ENCODE peak calls at places on chromosomes 2 and 18, in seven cellular contexts. W is CD8-positive, alpha-beta T cell; X is cardiac fibroblast; L is lower lobe of right lung; A is IMR-90; P is lung; I is AG10803. Y is an unnamed sample.

GRCh38 chr2:193793914-193794313 is 1599.2 kb upstream of the TMEFF2 start:
- DNase-seq in W (no peak), X (peak; percentile 15), L (no peak), A (no peak), P (no peak), I (peak; percentile 1), Y (no peak)

GRCh38 chr2:149225446-149225845 is 104.9 kb upstream of the LYPD6 start:
- DNase-seq in W (no peak), X (no peak), L (no peak), A (no peak), P (no peak), I (no peak), Y (no peak)

GRCh38 chr2:74426181-74426758 is 4.7 kb downstream of the WDR54 start:
- DNase-seq in W (no peak), X (no peak), L (no peak), A (no peak), P (no peak), I (no peak), Y (no peak)

GRCh38 chr2:3708576-3708975 is 5.2 kb downstream of the DCDC2C start:
- DNase-seq in W (no peak), X (no peak), L (no peak), A (no peak), P (no peak), I (no peak), Y (no peak)

GRCh38 chr18:26540041-26540628 is 8.2 kb downstream of the KCTD1 start:
- DNase-seq in W (no peak), X (peak; percentile 33), L (no peak), A (no peak), P (no peak), I (peak; percentile 67), Y (no peak)

GRCh38 chr2:44244135-44244871 is 31.0 kb upstream of the SLC3A1 start:
- DNase-seq in W (peak; percentile 29), X (peak; percentile 84), L (peak; percentile 51), A (peak; percentile 68), P (peak; percentile 65), I (peak; percentile 74), Y (peak; percentile 52)

GRCh38 chr18:5456577-5457466 is 87.0 kb downstream of the EPB41L3 start:
- DNase-seq in W (no peak), X (peak; percentile 70), L (no peak), A (peak; percentile 62), P (no peak), I (peak; percentile 42), Y (no peak)

GRCh38 chr2:122255924-122256323 is 500.5 kb downstream of the TSN start:
- DNase-seq in W (no peak), X (no peak), L (no peak), A (no peak), P (no peak), I (no peak), Y (no peak)

GRCh38 chr18:34977787-34978532 is 63.3 kb upstream of the MAPRE2 start:
- DNase-seq in W (no peak), X (no peak), L (peak; percentile 78), A (peak; percentile 6), P (peak; percentile 55), I (no peak), Y (no peak)

GRCh38 chr2:37802106-37802791 is 122.8 kb upstream of the RMDN2 start:
- DNase-seq in W (no peak), X (no peak), L (peak; percentile 80), A (peak; percentile 45), P (peak; percentile 81), I (peak; percentile 39), Y (no peak)

GRCh38 chr2:238098854-238099708 is 1.1 kb upstream of the ESPNL start:
- DNase-seq in W (no peak), X (no peak), L (peak; percentile 54), A (no peak), P (no peak), I (no peak), Y (no peak)

GRCh38 chr2:10601866-10602566 is 87.8 kb downstream of the NOL10 start:
- DNase-seq in W (no peak), X (no peak), L (no peak), A (no peak), P (no peak), I (no peak), Y (no peak)

GRCh38 chr2:84459944-84460429 is 907 bp upstream of the SUCLG1 start:
- DNase-seq in W (no peak), X (no peak), L (no peak), A (no peak), P (no peak), I (no peak), Y (peak; percentile 18)

GRCh38 chr2:19868705-19869550 is 32.9 kb downstream of the TTC32 start:
- DNase-seq in W (peak; percentile 54), X (peak; percentile 56), L (peak; percentile 71), A (no peak), P (peak; percentile 36), I (peak; percentile 31), Y (no peak)

GRCh38 chr2:112488201-112488600 is 6.2 kb downstream of the TTL start:
- DNase-seq in W (no peak), X (no peak), L (no peak), A (no peak), P (no peak), I (no peak), Y (no peak)

GRCh38 chr2:173997779-173998178 is 32.6 kb upstream of the SP3 start:
- DNase-seq in W (no peak), X (peak; percentile 65), L (no peak), A (peak; percentile 62), P (no peak), I (no peak), Y (peak; percentile 72)

GRCh38 chr2:130154773-130155765 is 10.2 kb upstream of the CCDC74B start:
- DNase-seq in W (no peak), X (no peak), L (peak; percentile 37), A (no peak), P (no peak), I (no peak), Y (no peak)

GRCh38 chr2:158742536-158742935 is 52.6 kb upstream of the DAPL1 start:
- DNase-seq in W (no peak), X (no peak), L (no peak), A (no peak), P (no peak), I (no peak), Y (no peak)

GRCh38 chr2:29053680-29054400 is 20.5 kb downstream of the PCARE start:
- DNase-seq in W (no peak), X (no peak), L (no peak), A (no peak), P (no peak), I (no peak), Y (no peak)
- TF ChIP-seq CTCF in W (no peak), X (no peak), L (no peak), A (no peak), P (no peak), I (no peak), Y (peak; percentile 22)

DNA sequence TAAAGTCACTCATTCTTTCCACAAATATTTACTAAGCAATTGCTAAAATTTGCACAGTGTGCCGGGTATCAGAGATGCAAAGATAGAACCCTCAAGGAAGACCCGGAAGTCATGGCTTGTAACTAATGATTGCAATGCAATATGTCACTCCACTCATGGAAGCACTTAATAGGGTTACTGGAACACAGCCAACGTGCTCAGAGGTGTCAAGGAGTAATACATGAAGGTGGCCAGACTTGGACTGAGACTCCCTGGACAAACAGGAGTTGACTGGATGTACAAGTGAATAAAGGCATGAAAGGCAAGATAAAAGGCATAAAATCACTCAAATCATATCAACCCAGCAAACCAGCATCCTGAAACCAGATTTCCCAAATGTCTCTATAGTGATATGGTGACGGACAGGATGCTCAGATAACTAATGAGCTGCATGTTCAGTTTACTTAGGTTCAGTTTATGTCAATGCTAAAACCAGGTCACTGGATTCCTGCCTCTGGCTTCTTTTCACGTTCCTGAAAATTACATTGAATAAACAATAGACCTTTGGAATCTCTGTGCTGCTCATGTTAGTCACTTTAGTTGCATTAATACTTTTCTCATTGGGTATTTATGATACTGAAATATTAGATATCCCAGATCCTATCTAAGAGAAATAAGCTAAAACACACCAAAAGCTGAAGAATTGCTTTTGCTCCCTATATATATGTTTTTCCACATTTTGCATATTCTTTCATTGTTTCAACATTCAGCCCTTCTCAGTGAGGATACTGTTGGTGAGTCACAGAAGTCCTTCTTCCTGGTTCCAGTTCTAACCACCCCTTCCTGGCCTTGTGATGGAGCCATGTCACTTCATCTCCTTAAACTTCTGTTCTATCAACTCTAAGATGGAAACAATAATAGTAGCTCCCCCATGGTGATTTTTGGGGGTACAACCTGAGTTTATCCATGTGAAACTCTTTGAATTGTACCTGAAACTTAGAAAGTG is 689.0 kb upstream of the ID2 start:
- DNase-seq in W (no peak), X (no peak), L (no peak), A (peak; percentile 49), P (no peak), I (no peak), Y (no peak)
- H3K4me3 ChIP-seq in W (no peak overlapping the region), X (no peak overlapping the region), L (no peak overlapping the region), A (no peak overlapping the region), P (no peak overlapping the region), I (no peak overlapping the region), Y (no peak overlapping the region)

GRCh38 chr2:21658269-21658668 is 534.5 kb downstream of the TDRD15 start:
- DNase-seq in W (no peak), X (no peak), L (no peak), A (no peak), P (no peak), I (no peak), Y (no peak)

GRCh38 chr2:21657475-21657874 is 533.7 kb downstream of the TDRD15 start:
- DNase-seq in W (no peak), X (no peak), L (no peak), A (peak; percentile 67), P (no peak), I (no peak), Y (no peak)

GRCh38 chr2:21658907-21659306 is 535.1 kb downstream of the TDRD15 start:
- DNase-seq in W (no peak), X (no peak), L (no peak), A (peak; percentile 34), P (no peak), I (no peak), Y (no peak)

GRCh38 chr2:21655136-21655535 is 531.4 kb downstream of the TDRD15 start:
- DNase-seq in W (no peak), X (no peak), L (no peak), A (no peak), P (no peak), I (no peak), Y (no peak)

DNA sequence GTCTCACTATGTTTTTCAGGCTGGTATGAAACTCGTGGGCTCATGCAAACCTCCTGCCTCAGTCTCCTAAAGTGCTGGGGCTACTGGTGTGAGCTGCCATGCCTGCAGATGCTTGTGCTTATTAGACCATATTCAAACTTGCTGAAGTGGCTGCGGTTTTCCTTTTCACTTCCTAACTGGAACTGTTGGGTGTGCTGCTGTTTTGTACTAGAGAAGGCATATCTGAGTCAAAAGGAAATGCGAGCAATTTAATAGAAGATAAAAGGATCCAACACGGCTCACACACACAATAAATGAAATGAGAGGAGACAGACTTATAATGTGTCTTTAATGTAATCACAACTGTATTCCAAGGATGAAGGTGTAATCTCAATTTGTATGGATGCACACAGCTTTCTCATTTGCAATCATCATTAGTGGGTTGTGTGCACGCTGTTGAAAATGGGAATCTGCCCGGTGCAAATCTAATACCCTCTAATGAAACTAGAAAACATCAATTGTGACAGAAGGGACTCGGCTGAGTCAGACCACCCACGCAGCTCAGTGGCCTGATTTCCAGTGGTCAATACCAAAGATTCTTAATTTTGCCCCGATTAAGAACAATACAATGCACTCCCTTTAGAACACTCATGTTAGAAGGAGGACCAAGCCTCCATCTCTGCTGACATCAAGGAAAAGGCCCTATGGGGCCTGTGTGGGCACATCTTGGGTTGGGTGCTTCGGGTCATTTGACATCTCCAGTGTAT is 532.7 kb downstream of the TDRD15 start:
- DNase-seq in W (no peak), X (no peak), L (no peak), A (peak; percentile 17), P (no peak), I (no peak), Y (no peak)
- TF ChIP-seq CTCF in W (no peak), X (no peak), L (no peak), A (no peak), P (no peak), I (no peak), Y (no peak)

GRCh38 chr2:167192833-167193232 is 304.6 kb downstream of the XIRP2 start:
- DNase-seq in W (no peak), X (no peak), L (no peak), A (peak; percentile 22), P (no peak), I (peak; percentile 76), Y (no peak)
- H3K4me3 ChIP-seq in W (no peak overlapping the region), X (no peak overlapping the region), L (no peak overlapping the region), A (no peak overlapping the region), P (no peak overlapping the region), I (peak overlapping the region; percentile 35), Y (no peak overlapping the region)